ENCODE peak calls at places on chromosomes 16 and 17, in ten cellular contexts. L is tibial artery; Q is heart right ventricle; B is GM06990; S is NB4; J is adrenal gland; T is A549; W is WTC11; Z is CD8-positive, alpha-beta T cell; X is brain microvascular endothelial cell. N is an unnamed sample.

GRCh38 chr17:38734235-38734633 is 4.1 kb downstream of the CISD3 start:
- DNase-seq in X (no peak), L (no peak), W (no peak), T (no peak), B (no peak), S (no peak), Q (no peak), J (no peak), Z (no peak), N (no peak)

GRCh38 chr16:23013484-23013883 is 135.8 kb downstream of the USP31 start:
- DNase-seq in T (peak), W (no peak), Q (no peak), L (no peak), S (peak), X (peak), B (no peak), J (no peak), Z (no peak), N (no peak)

GRCh38 chr17:81840826-81841778 is 6.3 kb upstream of the PPP1R27 start:
- DNase-seq in J (no peak), Z (no peak), B (no peak), W (no peak), T (no peak), S (peak), X (no peak), Q (no peak), L (no peak), N (no peak)

GRCh38 chr16:84607061-84607460 is 10.8 kb downstream of the COTL1 start:
- DNase-seq in S (no peak), L (no peak), X (no peak), B (no peak), T (no peak), W (no peak), Q (no peak), J (no peak), Z (no peak), N (no peak)

GRCh38 chr16:64738321-64738960 is 383.4 kb downstream of the CDH11 start:
- DNase-seq in Z (no peak), B (no peak), T (no peak), L (no peak), J (no peak), X (peak), Q (no peak), W (no peak), S (no peak), N (no peak)

GRCh38 chr17:68122587-68122986 is 87.1 kb downstream of the KPNA2 start:
- DNase-seq in T (no peak), Q (no peak), X (no peak), S (no peak), W (no peak), B (no peak), L (no peak), J (no peak), Z (no peak), N (no peak)

GRCh38 chr16:27475561-27475960 is 73.6 kb downstream of the IL21R start:
- DNase-seq in S (no peak), W (no peak), Q (no peak), T (no peak), L (no peak), J (no peak), B (no peak), X (peak), Z (no peak), N (no peak)

GRCh38 chr16:90046971-90047713 is 27.9 kb upstream of the DBNDD1 start:
- DNase-seq in B (no peak), L (peak), S (no peak), T (no peak), J (peak), Q (peak), X (no peak), W (peak), Z (no peak), N (peak)

GRCh38 chr17:3282901-3283300 is 15.3 kb downstream of the OR3A1 start:
- DNase-seq in B (no peak), L (no peak), Z (no peak), J (no peak), W (no peak), S (no peak), X (no peak), T (peak), Q (no peak), N (no peak)

GRCh38 chr16:28846933-28847273 is 755 bp upstream of the TUFM start:
- DNase-seq in L (no peak), T (no peak), Q (no peak), J (no peak), X (no peak), S (no peak), B (no peak), W (no peak), Z (no peak), N (no peak)

GRCh38 chr16:58494981-58495860 is 4.7 kb upstream of the NDRG4 start:
- DNase-seq in B (peak), J (peak), L (peak), W (peak), S (peak), Z (no peak), T (peak), X (peak), Q (peak), N (peak)

GRCh38 chr17:29927546-29927945 is 2.5 kb downstream of the SSH2 start:
- DNase-seq in Z (no peak), W (no peak), L (no peak), Q (no peak), X (no peak), S (no peak), B (no peak), T (no peak), J (no peak), N (no peak)

GRCh38 chr17:77319211-77320031 is 178.7 kb downstream of the SEC14L1 start:
- DNase-seq in L (peak), Z (peak), J (peak), S (peak), X (peak), W (peak), B (peak), T (peak), Q (peak), N (peak)

GRCh38 chr16:69890114-69890890 is 60.8 kb upstream of the CLEC18A start:
- DNase-seq in B (no peak), Z (no peak), L (peak), W (peak), J (peak), S (no peak), X (no peak), T (no peak), Q (peak), N (no peak)

GRCh38 chr16:681746-682427 is 1.7 kb downstream of the STUB1 start:
- DNase-seq in Z (no peak), B (no peak), J (no peak), X (no peak), T (no peak), Q (no peak), S (no peak), W (no peak), L (no peak), N (no peak)

GRCh38 chr16:88857728-88858339 is 907 bp downstream of the TRAPPC2L start:
- DNase-seq in X (peak), W (peak), J (peak), B (peak), T (peak), L (peak), Q (peak), Z (peak), S (peak), N (peak)

GRCh38 chr17:68196394-68197090 is 51.3 kb upstream of the AMZ2 start:
- DNase-seq in S (no peak), Q (no peak), W (no peak), B (no peak), T (no peak), J (no peak), L (no peak), X (no peak), Z (no peak), N (no peak)

GRCh38 chr17:75557075-75557851 is 30.3 kb upstream of the MYO15B start:
- DNase-seq in Q (no peak), S (no peak), W (no peak), T (peak), Z (no peak), B (no peak), X (peak), L (no peak), J (peak), N (no peak)

GRCh38 chr16:3485821-3486505 is 9.3 kb downstream of the C16orf90 start:
- DNase-seq in J (no peak), W (peak), Z (no peak), X (no peak), B (no peak), T (peak), Q (no peak), L (no peak), S (no peak), N (no peak)

GRCh38 chr17:4945176-4945943 is 3.0 kb downstream of the PFN1 start:
- DNase-seq in Z (peak), J (peak), X (peak), T (peak), L (peak), B (peak), Q (peak), S (peak), W (no peak), N (peak)

GRCh38 chr17:82212331-82213250 is at the start of gene CCDC57:
- DNase-seq in T (peak), X (no peak), Z (peak), J (peak), W (peak), L (peak), Q (peak), S (peak), B (peak), N (peak)

GRCh38 chr16:85369741-85370528 is 243.2 kb upstream of the GSE1 start:
- DNase-seq in X (peak), B (no peak), W (peak), T (peak), J (peak), Q (peak), L (peak), Z (peak), S (peak), N (peak)

GRCh38 chr17:63685021-63685420 is 14.9 kb downstream of the LIMD2 start:
- DNase-seq in B (no peak), Q (no peak), X (no peak), W (no peak), Z (no peak), S (no peak), L (no peak), J (no peak), T (no peak), N (no peak)

GRCh38 chr16:72876221-72876620 is 171.7 kb downstream of the ZFHX3 start:
- DNase-seq in W (no peak), J (no peak), X (peak), S (peak), Z (no peak), B (peak), L (peak), T (no peak), Q (peak), N (peak)

GRCh38 chr17:12627776-12628491 is 37.8 kb upstream of the MYOCD start:
- DNase-seq in Q (no peak), B (no peak), Z (no peak), J (no peak), L (no peak), X (peak), W (no peak), T (peak), S (no peak), N (no peak)

GRCh38 chr17:40330850-40331470 is 22.0 kb downstream of the RARA start:
- DNase-seq in J (no peak), W (no peak), B (no peak), Q (peak), Z (no peak), X (no peak), S (no peak), T (no peak), L (no peak), N (no peak)

GRCh38 chr16:89615596-89616090 is 2.2 kb downstream of the DPEP1 start:
- DNase-seq in W (peak), B (no peak), T (no peak), J (no peak), Q (peak), L (no peak), S (no peak), X (no peak), Z (no peak), N (peak)

GRCh38 chr17:75869282-75870141 is 8.9 kb downstream of the TRIM47 start:
- DNase-seq in Z (no peak), J (no peak), T (peak), L (peak), W (no peak), Q (peak), B (no peak), S (no peak), X (no peak), N (no peak)

GRCh38 chr17:27085517-27085916 is 208.4 kb upstream of the WSB1 start:
- DNase-seq in X (no peak), S (no peak), Z (no peak), B (no peak), T (no peak), W (no peak), L (no peak), J (no peak), Q (no peak), N (no peak)

GRCh38 chr16:1279081-1279944 is 23.4 kb downstream of the TPSD1 start:
- DNase-seq in Q (no peak), W (no peak), S (no peak), Z (no peak), B (no peak), X (no peak), T (no peak), J (no peak), L (no peak), N (no peak)

GRCh38 chr16:15422222-15422621 is 12.2 kb upstream of the BMERB1 start:
- DNase-seq in S (no peak), Z (no peak), T (no peak), B (no peak), L (peak), W (no peak), X (no peak), Q (no peak), J (no peak), N (no peak)

DNA sequence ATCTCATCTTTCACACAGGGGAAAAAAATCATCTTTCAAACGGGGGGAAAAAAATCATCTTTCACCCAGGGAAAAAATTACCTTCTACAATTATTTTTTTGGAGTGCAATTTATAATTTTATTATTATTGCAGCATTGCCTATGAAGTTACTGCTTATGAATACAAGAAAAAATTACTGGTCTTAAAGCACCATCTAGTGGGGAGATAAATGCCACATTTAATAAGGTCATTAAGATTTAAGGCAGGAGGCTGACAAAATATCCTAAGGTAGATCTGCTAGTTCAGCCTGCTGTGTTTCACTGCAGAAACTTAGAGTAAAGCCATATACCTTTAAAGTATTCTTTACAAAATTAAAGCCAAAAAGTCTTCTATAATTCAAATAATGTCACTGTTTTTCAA is 13.7 kb downstream of the SHCBP1 start:
- DNase-seq in L (no peak), X (no peak), Z (no peak), B (no peak), J (no peak), Q (no peak), T (peak), W (no peak), S (peak), N (no peak)
- TF ChIP-seq CTCF in L (peak), X (no peak), Z (peak), B (peak), J (peak), Q (no peak), T (peak), W (no peak), S (no peak), N (peak)

DNA sequence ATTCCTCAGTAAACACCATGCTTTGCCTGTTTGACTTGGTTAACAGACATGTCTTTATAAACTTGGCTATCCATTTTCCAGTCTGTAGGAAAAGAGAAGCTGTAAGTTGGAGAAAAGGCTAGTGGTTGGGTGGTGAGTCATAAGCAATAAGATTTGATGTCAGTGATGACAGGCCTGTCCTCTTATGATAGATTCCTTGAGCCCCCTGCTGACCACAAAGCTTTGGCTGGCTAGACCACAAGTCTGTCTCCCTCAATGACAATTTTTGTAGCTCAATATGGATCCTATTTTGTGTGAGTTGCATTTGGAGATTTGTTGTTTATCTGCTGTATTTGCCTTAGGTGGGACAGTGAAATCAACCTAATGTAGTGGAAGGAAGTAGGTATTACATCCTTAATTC is 67.6 kb downstream of the SIAH1 start:
- DNase-seq in S (peak), X (peak), J (no peak), W (no peak), T (peak), Z (no peak), Q (no peak), L (no peak), B (no peak), N (no peak)
- TF ChIP-seq CTCF in S (peak), X (peak), J (no peak), W (no peak), T (no peak), Z (no peak), Q (no peak), L (no peak), B (no peak), N (no peak)

GRCh38 chr16:62254847-62255246 is 218.6 kb upstream of the CDH8 start:
- DNase-seq in Q (no peak), Z (no peak), S (no peak), L (no peak), X (no peak), J (no peak), W (no peak), T (no peak), B (no peak), N (no peak)

GRCh38 chr16:62253926-62254325 is 217.7 kb upstream of the CDH8 start:
- DNase-seq in T (no peak), W (no peak), Z (no peak), X (no peak), Q (no peak), S (no peak), L (no peak), B (no peak), J (no peak), N (no peak)

GRCh38 chr16:62261760-62262159 is 225.5 kb upstream of the CDH8 start:
- DNase-seq in J (no peak), Z (no peak), T (no peak), Q (no peak), W (no peak), X (no peak), L (no peak), S (no peak), B (no peak), N (no peak)

DNA sequence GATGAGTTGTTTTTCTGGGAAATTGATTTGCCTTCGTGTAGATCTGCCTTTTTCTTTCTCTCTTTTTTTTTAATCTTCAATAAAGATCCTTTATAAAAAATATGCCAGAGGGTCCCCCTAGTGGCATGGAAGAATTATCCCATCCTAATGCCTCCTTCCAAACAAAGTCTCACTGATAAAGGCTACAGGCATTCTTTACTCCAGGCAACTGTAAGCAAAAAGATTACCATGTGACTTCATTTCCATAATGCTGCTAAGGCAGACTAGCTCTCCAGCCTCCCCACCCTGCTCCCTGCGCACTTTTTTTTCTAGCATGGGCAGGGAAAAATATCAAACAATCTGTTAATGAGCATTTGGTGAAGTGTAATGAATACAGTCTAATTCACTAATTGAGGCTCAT is 220.2 kb upstream of the CDH8 start:
- DNase-seq in B (no peak), T (peak), L (no peak), J (no peak), Q (no peak), X (no peak), Z (no peak), S (peak), W (no peak), N (no peak)
- TF ChIP-seq CTCF in B (no peak), T (no peak), L (no peak), J (no peak), Q (no peak), X (peak), Z (no peak), S (peak), W (peak), N (no peak)

DNA sequence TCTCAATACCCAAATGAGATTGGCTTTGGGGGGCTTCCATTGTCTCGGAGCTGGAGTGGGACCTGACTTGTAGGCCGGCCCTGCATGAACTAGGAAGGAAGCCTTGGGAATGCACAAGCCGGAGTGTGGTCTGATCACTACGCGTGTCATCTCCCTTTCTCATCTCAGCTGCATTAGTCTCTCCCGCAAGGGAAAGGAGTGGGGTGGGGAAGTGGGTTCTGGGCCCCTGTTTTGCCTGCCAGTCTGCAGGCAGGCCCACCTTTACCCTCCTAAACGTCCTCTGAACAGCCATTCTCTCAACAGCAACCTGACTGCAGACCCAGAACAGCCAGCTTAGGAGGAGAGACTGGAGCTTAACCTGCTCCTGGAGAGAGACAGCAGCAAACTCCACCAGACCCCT is 11.4 kb upstream of the DNAI2 start:
- DNase-seq in L (no peak), Z (no peak), X (no peak), J (no peak), Q (no peak), B (no peak), S (no peak), W (no peak), T (no peak), N (no peak)
- TF ChIP-seq CTCF in L (no peak), Z (no peak), X (no peak), J (no peak), Q (no peak), B (no peak), S (no peak), W (no peak), T (no peak), N (no peak)

DNA sequence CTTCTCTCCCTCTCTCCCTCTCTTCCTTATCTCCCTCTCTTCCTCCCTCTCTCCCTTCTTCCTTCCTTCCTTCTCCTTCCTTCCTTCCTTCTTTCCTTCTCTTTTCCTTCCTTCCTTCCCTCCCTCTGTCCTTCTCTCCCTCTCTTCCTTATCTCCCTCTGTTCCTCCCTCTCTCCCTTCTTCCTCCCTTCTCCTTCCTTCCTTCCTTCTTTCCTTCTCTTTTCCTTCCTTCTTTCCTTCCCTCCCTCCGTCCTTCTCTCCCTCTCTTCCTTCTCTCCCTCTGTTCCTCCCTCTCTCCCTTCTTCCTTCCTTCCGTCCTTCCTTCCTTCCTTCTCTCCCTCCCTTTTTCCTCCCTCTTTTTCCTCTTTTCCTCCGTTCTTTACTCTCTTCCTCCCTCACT is 38.6 kb downstream of the HS3ST4 start:
- DNase-seq in J (no peak), B (no peak), Z (no peak), X (no peak), W (no peak), L (no peak), Q (no peak), S (no peak), T (no peak), N (no peak)
- TF ChIP-seq CTCF in J (no peak), B (no peak), Z (no peak), X (no peak), W (no peak), L (no peak), Q (no peak), S (no peak), T (no peak), N (no peak)